ENCODE peak calls at places on chromosome 1, in ten cellular contexts. K is CD4-positive, alpha-beta memory T cell; C is foreskin fibroblast; P is activated naive CD8-positive, alpha-beta T cell treated with anti-CD3 and anti-CD28 coated beads, Interleukin-2, amount 50 U/mL, for 24 hours; O is NCI-H1105 treated with DMSO at 0.1 percent for 48 hours; X is lung; M is EH; J is T-helper 2 cell; Y is AG08396; Z is SW480. U is an unnamed sample.

GRCh38 chr1:101183388-101183699 is 53.5 kb upstream of the S1PR1 start:
- DNase-seq in C (no peak), Z (no peak), M (no peak), J (no peak), O (no peak), P (no peak), Y (no peak), K (no peak), X (no peak), U (peak)

GRCh38 chr1:224780736-224781135 is 148.7 kb upstream of the DNAH14 start:
- DNase-seq in Y (no peak), J (no peak), M (no peak), P (no peak), O (no peak), Z (no peak), C (no peak), X (no peak), K (no peak), U (no peak)

GRCh38 chr1:219518168-219518905 is 94.6 kb downstream of the ZC3H11B start:
- DNase-seq in C (peak), M (peak), J (no peak), X (no peak), P (no peak), K (no peak), Z (no peak), Y (no peak), O (no peak), U (peak)

GRCh38 chr1:221753828-221754188 is 11.9 kb upstream of the DUSP10 start:
- DNase-seq in C (no peak), Y (no peak), K (no peak), J (no peak), O (no peak), M (no peak), P (no peak), X (no peak), Z (no peak), U (no peak)

GRCh38 chr1:45282346-45282745 is 44.3 kb upstream of the HPDL start:
- DNase-seq in M (no peak), P (no peak), O (no peak), C (no peak), X (no peak), J (no peak), K (no peak), Z (no peak), Y (no peak), U (peak)

GRCh38 chr1:198528376-198528775 is 12.1 kb downstream of the ATP6V1G3 start:
- DNase-seq in K (no peak), C (peak), P (no peak), Y (no peak), Z (no peak), O (no peak), M (peak), J (no peak), X (no peak), U (peak)

GRCh38 chr1:159945483-159946241 is at the start of gene IGSF9:
- DNase-seq in C (peak), X (peak), O (peak), M (peak), K (peak), P (peak), Y (peak), J (peak), Z (peak), U (peak)

GRCh38 chr1:201471772-201472171 is 2.8 kb upstream of the PHLDA3 start:
- DNase-seq in X (no peak), P (no peak), C (peak), Y (peak), Z (no peak), M (peak), O (no peak), K (no peak), J (no peak), U (peak)

GRCh38 chr1:83509229-83509870 is 489.6 kb downstream of the TTLL7 start:
- DNase-seq in P (no peak), X (no peak), J (no peak), C (no peak), Z (no peak), O (no peak), M (peak), Y (no peak), K (no peak), U (no peak)

GRCh38 chr1:80779278-80779677 is 1021.5 kb upstream of the ADGRL2 start:
- DNase-seq in Y (no peak), X (no peak), C (no peak), Z (no peak), P (no peak), M (no peak), J (no peak), O (no peak), K (no peak), U (no peak)

GRCh38 chr1:172144445-172145060 is 275.9 kb upstream of the C1orf105 start:
- DNase-seq in M (peak), Y (peak), K (no peak), X (peak), J (no peak), P (no peak), O (no peak), C (peak), Z (no peak), U (peak)

GRCh38 chr1:31310131-31310530 is 13.3 kb downstream of the ZCCHC17 start:
- DNase-seq in Z (no peak), Y (no peak), P (no peak), X (no peak), M (no peak), O (no peak), J (no peak), C (peak), K (no peak), U (peak)

GRCh38 chr1:93816970-93817738 is 61.9 kb downstream of the DNTTIP2 start:
- DNase-seq in C (peak), Y (no peak), M (peak), X (no peak), J (no peak), O (no peak), P (no peak), K (no peak), Z (no peak), U (peak)

GRCh38 chr1:201585099-201585498 is 46.2 kb downstream of the NAV1 start:
- DNase-seq in Z (no peak), K (no peak), C (no peak), M (peak), Y (no peak), J (no peak), O (no peak), P (no peak), X (no peak), U (peak)

GRCh38 chr1:226542623-226543103 is 5.9 kb upstream of the STUM start:
- DNase-seq in J (no peak), Z (no peak), O (peak), P (no peak), K (no peak), X (peak), C (no peak), M (no peak), Y (no peak), U (peak)

GRCh38 chr1:158177705-158178450 is 2.8 kb upstream of the CD1D start:
- DNase-seq in M (peak), K (no peak), C (peak), Y (peak), O (peak), Z (peak), X (peak), P (peak), J (peak), U (peak)

GRCh38 chr1:153767519-153767918 is 7.7 kb upstream of the SLC27A3 start:
- DNase-seq in P (no peak), Z (no peak), K (no peak), Y (no peak), M (no peak), C (no peak), O (no peak), X (no peak), J (no peak), U (no peak)

GRCh38 chr1:203544485-203544884 is 50.5 kb downstream of the OPTC start:
- DNase-seq in P (no peak), O (no peak), K (no peak), X (no peak), J (no peak), Y (no peak), C (no peak), Z (no peak), M (peak), U (no peak)

GRCh38 chr1:205927247-205927646 is 16.0 kb downstream of the SLC26A9 start:
- DNase-seq in P (no peak), O (no peak), Y (no peak), C (no peak), K (no peak), J (no peak), X (no peak), M (no peak), Z (no peak), U (no peak)

GRCh38 chr1:205013683-205014367 is 29.2 kb upstream of the CNTN2 start:
- DNase-seq in P (no peak), C (no peak), Y (peak), X (peak), Z (no peak), M (peak), K (no peak), O (peak), J (no peak), U (peak)

GRCh38 chr1:37255111-37255795 is 219.1 kb upstream of the ZC3H12A start:
- DNase-seq in M (no peak), X (no peak), C (no peak), Y (peak), O (no peak), K (no peak), Z (peak), P (peak), J (no peak), U (no peak)

GRCh38 chr1:6448749-6449631 is 17.0 kb downstream of the TNFRSF25 start:
- DNase-seq in Y (no peak), X (no peak), C (no peak), O (peak), M (peak), Z (no peak), J (no peak), K (peak), P (no peak), U (no peak)

GRCh38 chr1:203076031-203076511 is 9.7 kb downstream of the MYOG start:
- DNase-seq in C (no peak), K (no peak), O (no peak), M (no peak), Z (no peak), X (no peak), J (no peak), P (no peak), Y (no peak), U (no peak)

GRCh38 chr1:153677718-153678518 is 570 bp upstream of the NPR1 start:
- DNase-seq in C (no peak), O (peak), J (no peak), K (no peak), P (peak), Y (peak), Z (peak), X (peak), M (peak), U (peak)

GRCh38 chr1:239387304-239388231 is 1.2 kb downstream of the CHRM3 start:
- DNase-seq in J (no peak), O (no peak), C (no peak), Y (no peak), K (no peak), P (peak), Z (peak), M (no peak), X (no peak), U (no peak)

GRCh38 chr1:21742578-21742977 is 40.4 kb downstream of the USP48 start:
- DNase-seq in K (no peak), P (no peak), Z (no peak), X (no peak), O (no peak), J (no peak), C (no peak), M (peak), Y (no peak), U (no peak)

GRCh38 chr1:67536957-67537646 is 106.9 kb upstream of the SERBP1 start:
- DNase-seq in J (no peak), Y (no peak), P (no peak), Z (no peak), X (no peak), C (no peak), O (no peak), M (no peak), K (no peak), U (no peak)

GRCh38 chr1:228295201-228295600 is 87.4 kb downstream of the OBSCN start:
- DNase-seq in P (no peak), Y (no peak), M (no peak), Z (no peak), K (no peak), X (no peak), J (no peak), C (no peak), O (no peak), U (no peak)

GRCh38 chr1:36561365-36561731 is 78.6 kb upstream of the CSF3R start:
- DNase-seq in P (no peak), Y (no peak), C (no peak), M (no peak), K (no peak), Z (no peak), J (no peak), O (no peak), X (no peak), U (no peak)

GRCh38 chr1:54459714-54460113 is 53.5 kb upstream of the SSBP3 start:
- DNase-seq in P (peak), O (peak), X (no peak), C (no peak), Z (no peak), K (no peak), J (no peak), M (no peak), Y (no peak), U (no peak)

GRCh38 chr1:201171063-201172036 is 17.1 kb upstream of the TMEM9 start:
- DNase-seq in K (peak), O (peak), M (peak), X (no peak), C (no peak), Z (peak), J (peak), P (peak), Y (no peak), U (peak)

GRCh38 chr1:24896596-24897262 is 33.3 kb downstream of the RUNX3 start:
- DNase-seq in Z (no peak), Y (no peak), J (no peak), C (no peak), K (no peak), P (peak), O (no peak), M (no peak), X (no peak), U (no peak)